ENCODE peak calls at places on chromosome 11, in six cellular contexts. Z is gastrocnemius medialis, A is upper lobe of right lung, Y is psoas muscle, C is HCT116, S is fibroblast of lung. M is an unnamed sample.

GRCh38 chr11:96188625-96189006 is 154.4 kb downstream of the MAML2 start:
- DNase-seq in C (no peak), S (no peak), Z (no peak), A (no peak), Y (no peak), M (peak; percentile 56)

GRCh38 chr11:8221025-8221723 is 42.5 kb downstream of the LMO1 start:
- DNase-seq in C (no peak), Z (no peak), S (no peak), A (peak; percentile 51), Y (no peak), M (no peak)

GRCh38 chr11:46597609-46598219 is 3.9 kb upstream of the AMBRA1 start:
- DNase-seq in A (no peak), S (no peak), Y (no peak), C (no peak), Z (no peak), M (no peak)

GRCh38 chr11:86182976-86183584 is 61.5 kb upstream of the EED start:
- DNase-seq in S (no peak), Z (no peak), A (no peak), Y (no peak), C (no peak), M (no peak)

GRCh38 chr11:106152013-106152412 is 74.6 kb downstream of the AASDHPPT start:
- DNase-seq in Z (no peak), C (no peak), Y (no peak), A (no peak), S (peak; percentile 7), M (peak; percentile 56)

GRCh38 chr11:10351768-10352641 is 47.1 kb downstream of the ADM start:
- DNase-seq in Y (peak; percentile 63), C (no peak), Z (peak; percentile 68), A (no peak), S (peak; percentile 97), M (no peak)

GRCh38 chr11:36354221-36355003 is 58.3 kb downstream of the PRR5L start:
- DNase-seq in Z (no peak), C (no peak), S (no peak), Y (no peak), A (no peak), M (no peak)

GRCh38 chr11:128568166-128568778 is 19.1 kb downstream of the ETS1 start:
- DNase-seq in A (no peak), Y (no peak), Z (no peak), S (no peak), C (no peak), M (no peak)

GRCh38 chr11:123544631-123545375 is 109.6 kb downstream of the SCN3B start:
- DNase-seq in Y (no peak), S (no peak), A (no peak), C (no peak), Z (no peak), M (no peak)

GRCh38 chr11:80388133-80388532 is 947.3 kb upstream of the TENM4 start:
- DNase-seq in Y (no peak), C (no peak), A (no peak), S (no peak), Z (no peak), M (no peak)

GRCh38 chr11:115333106-115333505 is 171.1 kb downstream of the CADM1 start:
- DNase-seq in C (no peak), S (no peak), A (no peak), Y (no peak), Z (no peak), M (no peak)

GRCh38 chr11:43504316-43504950 is 145.7 kb downstream of the TTC17 start:
- DNase-seq in A (no peak), Y (no peak), C (peak; percentile 12), S (no peak), Z (no peak), M (no peak)

GRCh38 chr11:95304777-95305176 is 73.8 kb upstream of the SESN3 start:
- DNase-seq in Y (no peak), A (no peak), C (no peak), Z (no peak), S (no peak), M (no peak)

GRCh38 chr11:116842909-116843308 is 5.5 kb upstream of the APOA1 start:
- DNase-seq in Z (no peak), C (no peak), Y (peak; percentile 23), S (no peak), A (no peak), M (no peak)

GRCh38 chr11:116840746-116841296 is 3.4 kb upstream of the APOA1 start:
- DNase-seq in Z (no peak), C (no peak), Y (peak; percentile 30), S (no peak), A (no peak), M (no peak)

GRCh38 chr11:116842117-116842516 is 4.7 kb upstream of the APOA1 start:
- DNase-seq in Y (no peak), C (no peak), S (no peak), A (no peak), Z (no peak), M (no peak)

GRCh38 chr11:116838321-116839084 is 1.1 kb upstream of the APOA1 start:
- DNase-seq in Y (peak; percentile 17), A (no peak), S (no peak), C (no peak), Z (no peak), M (no peak)

DNA sequence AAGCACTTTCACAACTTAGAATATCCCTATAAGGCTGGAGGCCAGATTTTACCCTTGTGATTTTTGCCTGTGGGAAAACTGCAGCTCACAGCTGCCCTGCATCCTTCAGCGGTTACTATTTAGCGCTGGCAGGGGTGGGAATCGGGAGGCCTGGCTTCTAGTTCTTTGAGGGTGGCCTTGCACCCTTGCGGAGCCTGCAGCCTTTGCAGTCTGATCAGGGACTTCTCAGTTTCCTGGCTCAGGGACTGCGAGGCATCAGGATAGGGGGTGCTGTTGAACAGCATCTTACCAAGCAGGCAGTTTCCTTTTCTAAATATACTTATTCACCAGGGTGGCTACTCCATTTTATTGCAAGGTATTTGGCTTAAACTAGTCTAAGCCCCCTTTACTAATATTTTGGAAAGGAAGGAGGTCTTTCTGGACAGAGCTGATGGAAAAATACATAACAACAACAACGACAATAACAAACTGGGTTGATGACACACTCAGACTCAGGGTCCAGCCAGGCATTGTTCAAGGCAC is 2.9 kb upstream of the APOA1 start:
- DNase-seq in S (peak; percentile 66), Z (no peak), C (no peak), Y (peak; percentile 49), A (no peak), M (no peak)
- H3K4me3 ChIP-seq in S (no peak overlapping the region), Z (no peak overlapping the region), C (no peak overlapping the region), Y (no peak overlapping the region), A (no peak overlapping the region), M (no peak overlapping the region)

GRCh38 chr11:13016415-13016814 is 7.3 kb downstream of the RASSF10 start:
- DNase-seq in Y (no peak), A (no peak), C (peak; percentile 13), Z (no peak), S (no peak), M (no peak)
- TF ChIP-seq CTCF in Y (no peak), A (no peak), C (peak; percentile 14), Z (no peak), S (no peak), M (no peak)

GRCh38 chr11:83092488-83093384 is 21.0 kb upstream of the RAB30 start:
- DNase-seq in Y (peak; percentile 64), C (peak; percentile 51), A (no peak), Z (peak; percentile 59), S (no peak), M (no peak)
- H3K4me3 ChIP-seq in Y (peak overlapping the region; percentile 3), C (no peak overlapping the region), A (no peak overlapping the region), Z (no peak overlapping the region), S (no peak overlapping the region), M (no peak overlapping the region)

DNA sequence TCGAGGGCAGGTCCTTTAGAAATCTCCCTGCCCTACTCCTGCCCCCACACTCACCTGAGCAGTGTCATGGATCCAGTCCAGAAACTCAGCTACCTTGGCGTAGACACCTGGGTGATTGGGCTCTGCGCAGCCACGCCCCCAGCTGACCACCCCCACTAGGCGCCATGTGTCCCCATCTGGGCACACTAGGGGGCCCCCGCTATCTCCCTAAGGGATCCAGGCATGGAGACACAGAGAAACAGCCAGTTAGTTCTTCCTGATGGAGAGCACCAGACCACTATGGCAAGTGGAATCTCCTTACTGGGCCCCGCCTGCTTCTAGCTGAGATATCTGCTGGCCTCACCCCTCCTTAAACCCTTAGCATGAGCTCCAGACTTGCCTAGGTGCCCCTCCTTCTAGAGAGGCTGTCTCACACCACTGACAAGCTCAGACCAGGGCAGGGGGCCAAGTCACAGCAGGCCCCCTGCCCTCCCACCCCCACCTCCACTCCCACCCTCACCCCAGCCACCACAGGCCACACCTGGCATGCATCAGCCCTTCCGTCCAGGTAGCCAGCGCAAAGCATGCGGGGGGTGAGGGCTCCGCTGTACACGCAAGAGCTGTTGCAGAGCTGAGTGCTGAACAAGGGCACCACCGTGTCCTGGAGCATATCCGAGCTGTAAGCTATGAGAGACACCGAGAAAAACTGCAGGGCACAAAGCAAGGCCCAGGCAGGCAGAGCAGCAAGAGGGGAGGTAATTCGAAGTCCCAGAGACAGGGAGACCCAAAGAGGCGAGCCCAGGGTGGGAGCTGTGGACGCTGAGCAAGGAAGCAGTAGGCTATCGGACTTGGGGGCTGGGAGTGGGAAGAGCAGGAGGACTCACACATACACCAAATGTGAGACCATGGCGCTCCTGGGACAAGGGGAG is 16.1 kb downstream of the TMPRSS5 start:
- DNase-seq in S (no peak), A (no peak), Y (no peak), Z (no peak), C (peak; percentile 3), M (no peak)
- TF ChIP-seq CTCF in S (no peak), A (no peak), Y (no peak), Z (no peak), C (no peak), M (no peak)

GRCh38 chr11:112995423-112996084 is 34.3 kb downstream of the NCAM1 start:
- DNase-seq in S (no peak), C (no peak), A (no peak), Z (no peak), Y (no peak), M (no peak)
- H3K4me3 ChIP-seq in S (no peak overlapping the region), C (no peak overlapping the region), A (no peak overlapping the region), Z (no peak overlapping the region), Y (no peak overlapping the region), M (no peak overlapping the region)

DNA sequence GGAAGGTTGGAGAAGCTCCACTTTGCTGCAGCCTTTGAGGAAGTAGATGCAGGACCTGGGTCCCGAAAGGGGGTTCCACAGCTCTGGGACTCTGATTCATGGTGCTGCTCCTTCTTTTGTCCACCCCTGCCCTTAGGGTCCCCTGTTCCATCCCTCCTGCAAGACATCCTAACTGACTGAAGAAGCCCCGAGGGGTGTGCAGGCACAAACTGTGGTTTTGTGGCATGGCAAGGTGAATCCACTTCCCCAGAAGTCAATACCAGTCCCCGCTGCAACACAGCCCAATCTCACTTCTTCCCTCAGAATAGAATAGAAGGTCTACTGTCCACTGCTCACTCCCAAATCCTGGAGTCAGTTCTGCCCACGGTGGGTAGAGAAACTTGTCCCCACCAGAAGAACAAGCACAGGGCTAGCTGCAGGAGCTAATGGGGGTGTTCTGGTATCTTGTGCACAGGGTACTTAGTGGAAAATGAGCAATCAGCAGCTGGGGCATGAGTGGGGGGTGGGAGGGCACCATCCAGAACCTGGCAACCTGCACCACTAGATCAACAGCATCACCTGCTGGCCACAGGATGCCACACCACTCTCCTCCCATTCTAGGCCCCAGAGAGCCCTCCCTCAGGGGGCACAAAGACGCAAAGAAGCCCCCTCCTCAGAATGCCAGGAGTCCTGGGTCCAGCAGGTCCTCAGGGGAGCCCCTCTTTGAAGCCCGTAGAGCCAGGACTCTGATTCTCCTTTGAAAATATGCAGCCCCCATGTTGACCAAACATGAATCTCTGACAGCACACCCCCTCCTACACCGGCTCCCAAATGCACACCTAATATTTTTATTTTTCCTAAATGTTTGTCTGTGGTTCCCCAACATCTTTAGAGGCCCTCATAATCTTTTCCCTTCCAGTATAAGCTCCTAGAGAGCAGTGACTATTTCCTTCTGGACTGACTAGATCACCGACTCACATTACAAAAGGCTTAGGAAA is 14.1 kb downstream of the SPATA19 start:
- DNase-seq in A (no peak), Z (no peak), C (no peak), Y (no peak), S (no peak), M (no peak)
- TF ChIP-seq CTCF in A (peak; percentile 12), Z (no peak), C (peak; percentile 55), Y (peak; percentile 5), S (no peak), M (no peak)

M was measured in HFF-Myc.